ENCODE peak calls at places on chromosomes 16 and 17, in six cellular contexts. I is PC-3; W is naive thymus-derived CD8-positive, alpha-beta T cell; V is IMR-90; S is psoas muscle; G is adipocyte. X is an unnamed sample.

GRCh38 chr17:74070374-74070773 is 133.1 kb upstream of the RPL38 start:
- DNase-seq in S (no peak), I (no peak), W (no peak), V (no peak), G (no peak), X (no peak)

GRCh38 chr17:78276098-78276497 is 44.7 kb downstream of the TMEM235 start:
- DNase-seq in V (no peak), G (no peak), S (no peak), I (no peak), W (no peak), X (no peak)

GRCh38 chr16:75099075-75099667 is 17.4 kb downstream of the LDHD start:
- DNase-seq in I (no peak), V (no peak), G (no peak), S (no peak), W (no peak), X (no peak)

GRCh38 chr17:31544186-31544585 is 152.7 kb downstream of the RAB11FIP4 start:
- DNase-seq in G (no peak), W (no peak), I (no peak), S (no peak), V (no peak), X (no peak)

GRCh38 chr17:27339836-27340550 is 46.1 kb downstream of the WSB1 start:
- DNase-seq in W (no peak), I (peak; percentile 47), G (no peak), S (no peak), V (no peak), X (no peak)

GRCh38 chr17:49980703-49981197 is 11.8 kb downstream of the DLX4 start:
- DNase-seq in S (no peak), G (no peak), I (no peak), V (no peak), W (no peak), X (no peak)

GRCh38 chr16:28161626-28162025 is 50.1 kb downstream of the XPO6 start:
- DNase-seq in W (no peak), G (no peak), V (no peak), I (no peak), S (no peak), X (no peak)

GRCh38 chr16:67770371-67770991 is 35.9 kb downstream of the RANBP10 start:
- DNase-seq in G (no peak), I (no peak), V (peak; percentile 67), W (no peak), S (no peak), X (no peak)

GRCh38 chr17:40730974-40731373 is 24.2 kb downstream of the KRT25 start:
- DNase-seq in G (no peak), W (no peak), I (no peak), V (no peak), S (no peak), X (no peak)

GRCh38 chr17:42026821-42027539 is 7.1 kb downstream of the NKIRAS2 start:
- DNase-seq in G (no peak), I (no peak), S (no peak), V (no peak), W (no peak), X (no peak)

GRCh38 chr17:67443931-67444597 is 67.0 kb downstream of the PITPNC1 start:
- DNase-seq in V (peak; percentile 43), I (no peak), S (no peak), W (no peak), G (no peak), X (no peak)

GRCh38 chr16:67163164-67163902 is 1.2 kb upstream of the HSF4 start:
- DNase-seq in G (peak; percentile 54), I (no peak), W (no peak), V (peak; percentile 35), S (peak; percentile 85), X (no peak)

X was measured in progenitor cell of endocrine pancreas.